ENCODE peak calls at places on chromosomes 13 and 19, in four cellular contexts. One of them, this sample, is unnamed.

GRCh38 chr19:10450191-10450852 is 30.0 kb downstream of the PDE4A start:
- DNase-seq in H1: no peak
- DNase-seq in spleen: no peak
- DNase-seq in vagina: no peak
- DNase-seq in this sample: no peak

GRCh38 chr13:24228852-24229458 is 68.4 kb downstream of the SPATA13 start:
- DNase-seq in H1: no peak
- DNase-seq in spleen: no peak
- DNase-seq in vagina: peak; percentile 62
- DNase-seq in this sample: no peak

GRCh38 chr19:55614711-55615552 is 9.4 kb downstream of the ZNF784 start:
- DNase-seq in H1: no peak
- DNase-seq in spleen: no peak
- DNase-seq in vagina: no peak
- DNase-seq in this sample: peak; percentile 84

GRCh38 chr13:62113145-62113544 is 697.5 kb upstream of the PCDH20 start:
- DNase-seq in H1: no peak
- DNase-seq in spleen: no peak
- DNase-seq in vagina: no peak
- DNase-seq in this sample: no peak

GRCh38 chr13:48567521-48568331 is 34.8 kb upstream of the RCBTB2 start:
- DNase-seq in H1: no peak
- DNase-seq in spleen: no peak
- DNase-seq in vagina: no peak
- DNase-seq in this sample: no peak

GRCh38 chr19:11451327-11451941 is 16.0 kb downstream of the PRKCSH start:
- DNase-seq in H1: no peak
- DNase-seq in spleen: no peak
- DNase-seq in vagina: no peak
- DNase-seq in this sample: no peak

GRCh38 chr13:30618938-30619289 is 1.2 kb downstream of the USPL1 start:
- DNase-seq in H1: no peak
- DNase-seq in spleen: no peak
- DNase-seq in vagina: no peak
- DNase-seq in this sample: no peak

GRCh38 chr19:6744381-6745288 is 5.2 kb downstream of the TRIP10 start:
- DNase-seq in H1: no peak
- DNase-seq in spleen: no peak
- DNase-seq in vagina: peak; percentile 93
- DNase-seq in this sample: peak; percentile 89

GRCh38 chr13:75137911-75138571 is 343.9 kb downstream of the TBC1D4 start:
- DNase-seq in H1: no peak
- DNase-seq in spleen: no peak
- DNase-seq in vagina: no peak
- DNase-seq in this sample: no peak

GRCh38 chr13:43543331-43543730 is 243.4 kb downstream of the ENOX1 start:
- DNase-seq in H1: no peak
- DNase-seq in spleen: no peak
- DNase-seq in vagina: no peak
- DNase-seq in this sample: no peak

GRCh38 chr13:78569029-78569428 is 34.3 kb downstream of the POU4F1 start:
- DNase-seq in H1: no peak
- DNase-seq in spleen: no peak
- DNase-seq in vagina: no peak
- DNase-seq in this sample: no peak

GRCh38 chr19:18832331-18833140 is 777 bp downstream of the UPF1 start:
- DNase-seq in H1: peak; percentile 67
- DNase-seq in spleen: peak; percentile 83
- DNase-seq in vagina: no peak
- DNase-seq in this sample: peak; percentile 41

GRCh38 chr13:97466782-97467181 is 32.8 kb downstream of the RAP2A start:
- DNase-seq in H1: no peak
- DNase-seq in spleen: no peak
- DNase-seq in vagina: no peak
- DNase-seq in this sample: no peak

DNA sequence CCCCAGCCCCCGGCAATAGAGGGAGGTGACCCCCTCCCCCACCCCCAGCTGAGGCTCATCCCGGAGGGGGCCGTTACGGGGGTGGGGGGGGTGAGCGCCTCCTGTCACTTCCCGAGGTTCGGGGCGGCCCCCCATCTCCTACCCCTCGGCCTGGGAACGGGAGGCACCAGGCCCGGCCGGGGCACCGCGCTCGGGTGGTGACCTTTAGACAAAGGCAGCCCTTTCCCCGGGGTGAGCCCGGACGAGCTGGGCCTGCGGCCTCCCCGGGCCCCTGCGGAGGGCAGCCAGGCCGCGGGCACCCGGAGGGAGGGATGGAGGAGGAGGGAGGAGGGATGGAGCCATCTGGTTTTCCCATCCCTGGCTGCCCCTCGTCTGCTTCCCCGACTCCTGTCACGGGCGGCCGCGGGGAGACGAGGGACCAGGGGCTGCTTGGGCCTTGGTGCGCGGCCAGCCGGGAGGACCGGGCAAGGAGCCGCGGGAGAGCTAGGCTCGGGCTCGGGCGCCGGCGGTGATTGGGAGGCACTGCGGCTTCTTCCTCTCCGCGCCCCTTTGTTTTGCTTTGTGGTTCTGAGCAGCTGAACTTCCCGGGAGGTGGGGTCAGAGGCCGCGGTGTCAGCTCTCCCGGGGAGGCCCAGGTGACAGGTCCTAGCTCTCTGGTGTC is 1.1 kb downstream of the BICRA start:
- DNase-seq in H1: peak; percentile 72
- DNase-seq in spleen: peak; percentile 90
- DNase-seq in vagina: no peak
- DNase-seq in this sample: peak; percentile 69
- TF ChIP-seq POLR2AphosphoS5 in H1: no peak
- TF ChIP-seq POLR2AphosphoS5 in spleen: peak; percentile 66
- TF ChIP-seq POLR2AphosphoS5 in vagina: peak; percentile 59
- TF ChIP-seq POLR2AphosphoS5 in this sample: peak; percentile 20

GRCh38 chr19:46296722-46297431 is at the start of gene HIF3A:
- DNase-seq in H1: peak; percentile 97
- DNase-seq in spleen: peak; percentile 78
- DNase-seq in vagina: no peak
- DNase-seq in this sample: peak; percentile 74

GRCh38 chr19:46299695-46300094 is 2.9 kb downstream of the HIF3A start:
- DNase-seq in H1: no peak
- DNase-seq in spleen: no peak
- DNase-seq in vagina: no peak
- DNase-seq in this sample: peak; percentile 24

GRCh38 chr19:46299004-46299509 is 2.2 kb downstream of the HIF3A start:
- DNase-seq in H1: no peak
- DNase-seq in spleen: peak; percentile 90
- DNase-seq in vagina: peak; percentile 97
- DNase-seq in this sample: peak; percentile 96

GRCh38 chr19:46298477-46299003 is 1.7 kb downstream of the HIF3A start:
- DNase-seq in H1: no peak
- DNase-seq in spleen: no peak
- DNase-seq in vagina: no peak
- DNase-seq in this sample: peak; percentile 36

DNA sequence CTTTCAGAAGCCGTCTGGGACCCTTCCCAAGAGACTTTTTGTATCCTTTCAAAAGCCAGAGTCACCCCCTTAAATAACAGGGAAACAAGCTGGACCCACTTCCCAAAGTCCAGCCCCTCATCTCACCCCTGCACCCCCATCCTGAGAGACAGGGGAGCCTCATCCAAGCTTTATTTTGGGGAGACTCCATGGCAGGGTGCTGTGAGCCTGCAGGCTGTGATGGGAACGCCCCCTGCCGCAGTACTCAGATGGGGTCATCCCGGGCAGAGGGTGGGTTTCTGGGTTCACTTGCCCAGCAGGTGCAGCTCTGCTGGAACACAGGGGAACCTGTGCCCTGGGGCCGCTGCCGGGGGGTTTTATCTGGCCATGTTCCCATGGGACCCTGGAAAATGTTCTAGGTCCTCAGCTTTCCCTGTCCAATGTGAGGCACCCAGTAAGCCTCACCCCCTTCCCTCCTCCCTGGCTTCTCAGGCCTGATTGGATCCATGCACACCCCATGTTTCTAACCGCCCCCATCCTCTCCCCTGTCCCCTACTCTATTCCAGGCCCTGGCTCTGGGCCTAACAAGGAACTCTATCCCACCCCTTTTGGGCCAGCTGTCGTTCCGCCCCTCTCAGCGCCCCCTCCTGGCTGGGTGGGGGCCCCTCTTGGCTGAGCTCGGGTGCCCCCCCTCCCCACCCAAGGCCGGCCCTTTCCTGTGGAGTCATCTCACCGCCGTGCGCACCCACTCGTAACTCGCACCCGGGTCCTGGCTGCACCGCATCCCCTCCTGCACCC is 1.0 kb downstream of the HIF3A start:
- DNase-seq in H1: peak; percentile 55
- DNase-seq in spleen: no peak
- DNase-seq in vagina: peak; percentile 91
- DNase-seq in this sample: peak; percentile 67
- TF ChIP-seq POLR2AphosphoS5 in H1: no peak
- TF ChIP-seq POLR2AphosphoS5 in spleen: peak; percentile 52
- TF ChIP-seq POLR2AphosphoS5 in vagina: peak; percentile 59
- TF ChIP-seq POLR2AphosphoS5 in this sample: peak; percentile 69

GRCh38 chr13:113299951-113300350 is 2.9 kb downstream of the LAMP1 start:
- DNase-seq in H1: no peak
- DNase-seq in spleen: no peak
- DNase-seq in vagina: no peak
- DNase-seq in this sample: no peak

GRCh38 chr13:113298001-113298945 is 1.2 kb downstream of the LAMP1 start:
- DNase-seq in H1: no peak
- DNase-seq in spleen: no peak
- DNase-seq in vagina: no peak
- DNase-seq in this sample: no peak

GRCh38 chr13:113291997-113292862 is 4.8 kb upstream of the LAMP1 start:
- DNase-seq in H1: peak; percentile 53
- DNase-seq in spleen: no peak
- DNase-seq in vagina: no peak
- DNase-seq in this sample: peak; percentile 38

GRCh38 chr13:113297370-113297871 is 382 bp downstream of the LAMP1 start:
- DNase-seq in H1: no peak
- DNase-seq in spleen: no peak
- DNase-seq in vagina: no peak
- DNase-seq in this sample: peak; percentile 40

GRCh38 chr13:113296842-113297369 is at the start of gene LAMP1:
- DNase-seq in H1: peak; percentile 100
- DNase-seq in spleen: peak; percentile 98
- DNase-seq in vagina: peak; percentile 98
- DNase-seq in this sample: peak; percentile 100
- TF ChIP-seq POLR2AphosphoS5 in H1: peak; percentile 79
- TF ChIP-seq POLR2AphosphoS5 in spleen: peak; percentile 92
- TF ChIP-seq POLR2AphosphoS5 in vagina: peak; percentile 90
- TF ChIP-seq POLR2AphosphoS5 in this sample: peak; percentile 99

GRCh38 chr19:1105873-1106840 is 2.4 kb downstream of the GPX4 start:
- DNase-seq in H1: no peak
- DNase-seq in spleen: peak; percentile 82
- DNase-seq in vagina: no peak
- DNase-seq in this sample: no peak

GRCh38 chr19:1106841-1107654 is 3.3 kb downstream of the GPX4 start:
- DNase-seq in H1: no peak
- DNase-seq in spleen: peak; percentile 83
- DNase-seq in vagina: no peak
- DNase-seq in this sample: peak; percentile 62

GRCh38 chr19:1109032-1109541 is 5.3 kb downstream of the GPX4 start:
- DNase-seq in H1: no peak
- DNase-seq in spleen: peak; percentile 79
- DNase-seq in vagina: no peak
- DNase-seq in this sample: no peak

GRCh38 chr19:1108291-1109031 is 4.7 kb downstream of the GPX4 start:
- DNase-seq in H1: no peak
- DNase-seq in spleen: no peak
- DNase-seq in vagina: no peak
- DNase-seq in this sample: peak; percentile 87

GRCh38 chr19:1107655-1108261 is 4.0 kb downstream of the GPX4 start:
- DNase-seq in H1: no peak
- DNase-seq in spleen: peak; percentile 82
- DNase-seq in vagina: no peak
- DNase-seq in this sample: no peak
- TF ChIP-seq POLR2AphosphoS5 in H1: peak; percentile 54
- TF ChIP-seq POLR2AphosphoS5 in spleen: no peak
- TF ChIP-seq POLR2AphosphoS5 in vagina: no peak
- TF ChIP-seq POLR2AphosphoS5 in this sample: no peak

GRCh38 chr19:2547721-2548120 is 71.8 kb downstream of the GADD45B start:
- DNase-seq in H1: no peak
- DNase-seq in spleen: peak; percentile 72
- DNase-seq in vagina: no peak
- DNase-seq in this sample: no peak

GRCh38 chr19:2550431-2551171 is 74.7 kb downstream of the GADD45B start:
- DNase-seq in H1: no peak
- DNase-seq in spleen: peak; percentile 67
- DNase-seq in vagina: no peak
- DNase-seq in this sample: peak; percentile 80

GRCh38 chr19:2551172-2551863 is 75.4 kb downstream of the GADD45B start:
- DNase-seq in H1: no peak
- DNase-seq in spleen: no peak
- DNase-seq in vagina: no peak
- DNase-seq in this sample: no peak

GRCh38 chr19:2548966-2549365 is 73.0 kb downstream of the GADD45B start:
- DNase-seq in H1: no peak
- DNase-seq in spleen: peak; percentile 57
- DNase-seq in vagina: no peak
- DNase-seq in this sample: no peak

DNA sequence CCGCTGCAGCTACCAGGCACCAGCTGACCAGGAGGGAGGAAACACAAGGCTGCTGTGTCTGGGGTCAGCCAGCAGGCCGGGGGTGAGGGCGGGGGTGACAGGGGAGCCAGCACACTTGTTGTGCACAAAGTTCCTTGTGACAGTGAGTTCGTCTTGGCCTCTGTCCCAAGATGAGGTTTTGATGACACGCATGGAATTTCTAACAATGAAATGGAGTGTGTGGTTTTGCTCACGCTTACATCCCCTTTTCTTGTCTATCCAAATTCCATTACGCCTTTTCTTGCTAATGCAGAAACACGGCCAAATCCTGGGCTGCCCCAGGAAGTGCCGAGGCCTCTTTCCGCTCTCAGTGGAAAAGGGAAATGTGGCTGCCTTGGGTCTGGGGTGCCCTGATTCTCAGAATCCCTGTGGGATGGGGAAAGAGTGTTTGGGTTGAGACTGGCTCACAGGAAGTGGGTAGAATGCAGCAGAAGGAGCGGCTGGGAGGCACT is 73.8 kb downstream of the GADD45B start:
- DNase-seq in H1: no peak
- DNase-seq in spleen: peak; percentile 84
- DNase-seq in vagina: no peak
- DNase-seq in this sample: peak; percentile 90
- TF ChIP-seq POLR2AphosphoS5 in H1: no peak
- TF ChIP-seq POLR2AphosphoS5 in spleen: peak; percentile 81
- TF ChIP-seq POLR2AphosphoS5 in vagina: peak; percentile 53
- TF ChIP-seq POLR2AphosphoS5 in this sample: peak; percentile 72

This sample was measured in upper lobe of left lung.